ENCODE peak calls at places on chromosomes 12 and 14, in eight cellular contexts. C is prostate gland, P is psoas muscle, V is heart left ventricle, D is lung, A is ovary, T is ascending aorta, H is HL-60. K is an unnamed sample.

GRCh38 chr14:70893062-70893841 is 14.0 kb upstream of the PCNX1 start:
- DNase-seq in C (no peak), P (no peak), V (no peak), D (no peak), A (no peak), T (no peak), H (no peak), K (no peak)

GRCh38 chr12:57895337-57896138 is 45.8 kb upstream of the ATP23 start:
- DNase-seq in C (no peak), P (no peak), V (no peak), D (no peak), A (no peak), T (no peak), H (no peak), K (no peak)

GRCh38 chr12:4855121-4855924 is 54.4 kb upstream of the KCNA1 start:
- DNase-seq in C (peak), P (peak), V (peak), D (peak), A (peak), T (no peak), H (peak), K (peak)

GRCh38 chr14:75011356-75012097 is 8.8 kb downstream of the EIF2B2 start:
- DNase-seq in C (no peak), P (no peak), V (no peak), D (no peak), A (no peak), T (no peak), H (no peak), K (no peak)

GRCh38 chr12:56071648-56072047 is 8.3 kb upstream of the ERBB3 start:
- DNase-seq in C (no peak), P (no peak), V (no peak), D (no peak), A (no peak), T (no peak), H (no peak), K (no peak)

GRCh38 chr14:26870096-26870495 is 272.3 kb upstream of the NOVA1 start:
- DNase-seq in C (no peak), P (no peak), V (no peak), D (no peak), A (no peak), T (no peak), H (no peak), K (no peak)

GRCh38 chr12:1471224-1471623 is 123.2 kb downstream of the FBXL14 start:
- DNase-seq in C (no peak), P (no peak), V (no peak), D (no peak), A (no peak), T (no peak), H (no peak), K (no peak)

GRCh38 chr12:95674631-95675030 is 115.9 kb downstream of the NTN4 start:
- DNase-seq in C (no peak), P (no peak), V (peak), D (no peak), A (no peak), T (no peak), H (no peak), K (no peak)

GRCh38 chr12:71748081-71748850 is 6.4 kb upstream of the RAB21 start:
- DNase-seq in C (no peak), P (no peak), V (no peak), D (no peak), A (no peak), T (no peak), H (no peak), K (no peak)

GRCh38 chr14:72699852-72700257 is 194.0 kb downstream of the DPF3 start:
- DNase-seq in C (no peak), P (peak), V (no peak), D (peak), A (peak), T (peak), H (peak), K (no peak)

GRCh38 chr12:120230326-120230973 is 29.5 kb upstream of the RPLP0 start:
- DNase-seq in C (peak), P (peak), V (peak), D (peak), A (peak), T (no peak), H (no peak), K (no peak)

GRCh38 chr12:54029529-54030441 is 1.5 kb downstream of the HOXC6 start:
- DNase-seq in C (no peak), P (no peak), V (no peak), D (no peak), A (peak), T (no peak), H (no peak), K (no peak)

GRCh38 chr12:122499991-122500684 is 594 bp downstream of the ZCCHC8 start:
- DNase-seq in C (peak), P (peak), V (peak), D (peak), A (peak), T (peak), H (peak), K (no peak)

GRCh38 chr14:68599896-68600620 is 192.8 kb downstream of the ZFP36L1 start:
- DNase-seq in C (no peak), P (no peak), V (no peak), D (no peak), A (no peak), T (no peak), H (no peak), K (no peak)

GRCh38 chr14:86203843-86204242 is 673.9 kb downstream of the FLRT2 start:
- DNase-seq in C (no peak), P (no peak), V (no peak), D (no peak), A (no peak), T (no peak), H (peak), K (no peak)

GRCh38 chr12:22282283-22282682 is 52.2 kb downstream of the ST8SIA1 start:
- DNase-seq in C (no peak), P (no peak), V (no peak), D (no peak), A (peak), T (no peak), H (no peak), K (no peak)

GRCh38 chr12:120093592-120094355 is 22.8 kb downstream of the RAB35 start:
- DNase-seq in C (no peak), P (no peak), V (no peak), D (no peak), A (no peak), T (no peak), H (no peak), K (no peak)

GRCh38 chr12:32583535-32583934 is 95.6 kb upstream of the DNM1L start:
- DNase-seq in C (no peak), P (no peak), V (no peak), D (no peak), A (no peak), T (no peak), H (no peak), K (no peak)

GRCh38 chr14:49966304-49966809 is 73.5 kb downstream of the ARF6 start:
- DNase-seq in C (no peak), P (no peak), V (no peak), D (no peak), A (no peak), T (no peak), H (no peak), K (no peak)

GRCh38 chr12:50192908-50193307 is 25.7 kb upstream of the CERS5 start:
- DNase-seq in C (no peak), P (no peak), V (no peak), D (no peak), A (no peak), T (no peak), H (no peak), K (no peak)

GRCh38 chr14:47710581-47710980 is 35.2 kb upstream of the MDGA2 start:
- DNase-seq in C (no peak), P (no peak), V (no peak), D (no peak), A (no peak), T (no peak), H (no peak), K (no peak)

GRCh38 chr12:48863296-48863695 is 2.4 kb downstream of the RND1 start:
- DNase-seq in C (no peak), P (no peak), V (no peak), D (no peak), A (no peak), T (no peak), H (no peak), K (no peak)

GRCh38 chr12:58540480-58541299 is 379.6 kb downstream of the LRIG3 start:
- DNase-seq in C (peak), P (peak), V (peak), D (peak), A (peak), T (no peak), H (peak), K (peak)

GRCh38 chr12:93397412-93397811 is 19.7 kb downstream of the NUDT4 start:
- DNase-seq in C (no peak), P (no peak), V (no peak), D (no peak), A (no peak), T (no peak), H (no peak), K (no peak)

GRCh38 chr14:60381909-60382308 is 104.0 kb downstream of the C14orf39 start:
- DNase-seq in C (no peak), P (no peak), V (no peak), D (no peak), A (no peak), T (no peak), H (no peak), K (no peak)

GRCh38 chr12:109612975-109613502 is 39.4 kb downstream of the MVK start:
- DNase-seq in C (no peak), P (no peak), V (no peak), D (no peak), A (no peak), T (no peak), H (no peak), K (no peak)

GRCh38 chr12:27005495-27005894 is 8.7 kb downstream of the TM7SF3 start:
- DNase-seq in C (no peak), P (no peak), V (no peak), D (no peak), A (no peak), T (no peak), H (no peak), K (no peak)

GRCh38 chr14:105999361-106000028 is 473.1 kb downstream of the TMEM121 start:
- DNase-seq in C (no peak), P (peak), V (peak), D (peak), A (no peak), T (no peak), H (peak), K (no peak)

GRCh38 chr14:88823968-88824313 is 510 bp upstream of the TTC8 start:
- DNase-seq in C (no peak), P (no peak), V (no peak), D (no peak), A (no peak), T (no peak), H (no peak), K (no peak)

GRCh38 chr14:88825078-88825458 is 617 bp downstream of the TTC8 start:
- DNase-seq in C (no peak), P (no peak), V (no peak), D (no peak), A (no peak), T (no peak), H (no peak), K (no peak)

GRCh38 chr14:88825503-88825902 is 1.1 kb downstream of the TTC8 start:
- DNase-seq in C (no peak), P (no peak), V (no peak), D (no peak), A (no peak), T (no peak), H (no peak), K (no peak)

GRCh38 chr14:88821888-88822287 is 2.6 kb upstream of the TTC8 start:
- DNase-seq in C (no peak), P (no peak), V (no peak), D (no peak), A (no peak), T (no peak), H (no peak), K (no peak)

GRCh38 chr14:88824314-88825077 is at the start of gene TTC8:
- DNase-seq in C (peak), P (peak), V (peak), D (peak), A (peak), T (peak), H (peak), K (peak)
- TF ChIP-seq CTCF in C (no peak), P (no peak), V (no peak), D (no peak), A (no peak), T (no peak), H (no peak), K (no peak)

GRCh38 chr12:105225505-105225904 is 10.5 kb downstream of the APPL2 start:
- DNase-seq in C (no peak), P (no peak), V (no peak), D (no peak), A (no peak), T (no peak), H (no peak), K (no peak)

GRCh38 chr12:105223358-105223840 is 12.6 kb downstream of the APPL2 start:
- DNase-seq in C (no peak), P (no peak), V (no peak), D (no peak), A (no peak), T (no peak), H (peak), K (no peak)

GRCh38 chr12:105223884-105224283 is 12.1 kb downstream of the APPL2 start:
- DNase-seq in C (no peak), P (no peak), V (no peak), D (no peak), A (no peak), T (no peak), H (no peak), K (no peak)

GRCh38 chr12:105222726-105223357 is 13.1 kb downstream of the APPL2 start:
- DNase-seq in C (no peak), P (no peak), V (no peak), D (no peak), A (no peak), T (no peak), H (peak), K (no peak)

DNA sequence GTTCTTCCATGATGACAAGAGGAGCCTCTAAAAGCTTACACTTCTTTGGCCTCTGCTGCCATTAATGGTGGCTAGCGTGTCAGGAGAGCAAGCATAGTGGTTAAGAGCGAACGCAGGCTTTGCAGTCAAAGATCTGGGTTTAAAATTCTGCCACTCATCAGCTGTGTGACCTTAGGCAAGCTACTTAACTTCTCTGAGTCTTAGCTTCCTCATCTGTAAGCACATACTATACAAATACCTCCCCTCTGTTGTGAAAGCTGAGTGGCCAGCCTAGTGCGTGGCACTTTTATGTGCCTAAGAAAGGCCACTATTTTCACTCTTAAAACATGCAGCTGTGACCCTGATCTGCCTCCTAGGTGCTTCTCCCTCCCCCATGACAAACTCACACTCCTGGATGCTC is 11.6 kb downstream of the APPL2 start:
- DNase-seq in C (no peak), P (no peak), V (no peak), D (no peak), A (no peak), T (no peak), H (no peak), K (no peak)
- H3K27ac ChIP-seq in C (peak), P (no peak), V (no peak), D (no peak), A (no peak), T (no peak), H (no peak), K (no peak)

GRCh38 chr14:104392001-104392395 is 187.6 kb upstream of the C14orf180 start:
- DNase-seq in C (no peak), P (no peak), V (peak), D (no peak), A (no peak), T (no peak), H (no peak), K (no peak)

GRCh38 chr14:104393199-104393897 is 186.2 kb upstream of the C14orf180 start:
- DNase-seq in C (no peak), P (no peak), V (peak), D (peak), A (no peak), T (no peak), H (no peak), K (peak)

GRCh38 chr14:104390941-104391901 is 188.3 kb upstream of the C14orf180 start:
- DNase-seq in C (no peak), P (no peak), V (peak), D (no peak), A (peak), T (no peak), H (no peak), K (no peak)

GRCh38 chr14:104393898-104394605 is 185.5 kb upstream of the C14orf180 start:
- DNase-seq in C (no peak), P (peak), V (peak), D (peak), A (no peak), T (no peak), H (no peak), K (no peak)

GRCh38 chr14:104392396-104393198 is 187.0 kb upstream of the C14orf180 start:
- DNase-seq in C (no peak), P (no peak), V (peak), D (no peak), A (peak), T (no peak), H (no peak), K (no peak)
- H3K4me3 ChIP-seq in C (no peak), P (no peak), V (no peak), D (no peak), A (no peak), T (no peak), H (no peak), K (no peak)

GRCh38 chr12:70417121-70417520 is 51.0 kb downstream of the KCNMB4 start:
- DNase-seq in C (no peak), P (no peak), V (no peak), D (no peak), A (no peak), T (no peak), H (no peak), K (no peak)
- TF ChIP-seq CTCF in C (no peak), P (no peak), V (no peak), D (no peak), A (no peak), T (no peak), H (no peak), K (no peak)